ENCODE peak calls at places on chromosomes 4 and X, in eight cellular contexts. V, S, B, W, Q, L, N and G are unnamed samples. For H3K27me3, the result is how much of the 10 kb centered on the place peaks cover.

GRCh38 chrX:129961180-129962083 is 21.0 kb upstream of the BCORL1 start:
- DNase-seq in V (peak), S (peak), B (peak), W (peak), Q (no peak), L (peak), N (no peak), G (peak)

GRCh38 chrX:13120017-13120416 is 75.6 kb upstream of the FAM9C start:
- DNase-seq in V (no peak), S (peak), B (no peak), W (peak), Q (no peak), L (no peak), N (no peak), G (no peak)

GRCh38 chr4:27168783-27169182 is 308.1 kb downstream of the STIM2 start:
- DNase-seq in V (no peak), S (no peak), B (no peak), W (no peak), Q (no peak), L (no peak), N (no peak), G (no peak)

GRCh38 chrX:66015152-66015827 is 24.6 kb downstream of the VSIG4 start:
- DNase-seq in V (no peak), S (no peak), B (no peak), W (peak), Q (no peak), L (peak), N (no peak), G (peak)

GRCh38 chr4:21470531-21470930 is 478.0 kb downstream of the KCNIP4 start:
- DNase-seq in V (no peak), S (no peak), B (no peak), W (no peak), Q (peak), L (no peak), N (no peak), G (no peak)

GRCh38 chrX:45860450-45860849 is 659.8 kb upstream of the DIPK2B start:
- DNase-seq in V (peak), S (no peak), B (no peak), W (no peak), Q (no peak), L (no peak), N (no peak), G (no peak)

GRCh38 chr4:128310266-128310697 is 22.7 kb upstream of the PGRMC2 start:
- DNase-seq in V (peak), S (peak), B (no peak), W (no peak), Q (peak), L (no peak), N (no peak), G (no peak)

GRCh38 chrX:130071611-130072349 is 38.5 kb downstream of the ELF4 start:
- DNase-seq in V (no peak), S (peak), B (no peak), W (peak), Q (no peak), L (no peak), N (no peak), G (no peak)

GRCh38 chr4:186192068-186192751 is 843 bp downstream of the CYP4V2 start:
- DNase-seq in V (peak), S (peak), B (no peak), W (no peak), Q (no peak), L (no peak), N (no peak), G (peak)

GRCh38 chr4:76718806-76719205 is 179.1 kb downstream of the SOWAHB start:
- DNase-seq in V (peak), S (no peak), B (no peak), W (no peak), Q (no peak), L (no peak), N (no peak), G (no peak)

GRCh38 chrX:9438950-9439494 is 25.8 kb upstream of the TBL1X start:
- DNase-seq in V (no peak), S (no peak), B (no peak), W (no peak), Q (no peak), L (no peak), N (no peak), G (no peak)

GRCh38 chr4:141713185-141713584 is 76.8 kb downstream of the IL15 start:
- DNase-seq in V (no peak), S (no peak), B (no peak), W (no peak), Q (no peak), L (no peak), N (no peak), G (no peak)

GRCh38 chrX:72306851-72307645 is 1.3 kb upstream of the CITED1 start:
- DNase-seq in V (peak), S (peak), B (peak), W (peak), Q (peak), L (no peak), N (no peak), G (peak)
- H3K27me3 ChIP-seq in V (half or more), S (half or more), B (under half), W (under half), Q (half or more), L (under half), N (under half), G (under half)

DNA sequence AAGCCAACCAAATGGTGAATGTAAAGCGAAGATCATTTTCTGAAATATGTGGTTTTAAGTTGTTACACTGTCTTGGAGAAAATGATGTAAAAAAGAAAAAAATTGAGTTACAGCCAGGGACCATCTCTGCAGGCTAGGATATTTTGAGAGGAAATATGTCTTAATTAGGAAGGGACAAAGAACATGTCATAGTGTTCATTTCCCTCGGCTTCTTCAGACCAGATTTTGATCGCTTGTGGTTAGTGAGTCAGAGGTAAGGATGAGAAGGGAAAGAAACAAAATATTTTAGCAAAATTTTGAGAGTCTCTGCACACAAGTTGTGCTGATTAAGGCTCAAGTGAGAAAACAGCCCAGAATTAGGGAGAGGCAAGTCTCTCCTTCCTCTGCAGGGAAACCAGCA is 58.9 kb upstream of the C1QTNF7 start:
- DNase-seq in V (no peak), S (no peak), B (no peak), W (no peak), Q (no peak), L (no peak), N (no peak), G (no peak)
- TF ChIP-seq REST in V (no peak), S (no peak), B (no peak), W (no peak), Q (no peak), L (no peak), N (no peak), G (no peak)

GRCh38 chr4:24736066-24736465 is 59.3 kb upstream of the SOD3 start:
- DNase-seq in V (peak), S (no peak), B (peak), W (no peak), Q (no peak), L (no peak), N (no peak), G (peak)
- TF ChIP-seq CTCF in V (peak), S (peak), B (peak), W (peak), Q (peak), L (no peak), N (peak), G (peak)

GRCh38 chrX:78037881-78038280 is 66.2 kb upstream of the PGK1 start:
- DNase-seq in V (no peak), S (no peak), B (no peak), W (no peak), Q (no peak), L (no peak), N (no peak), G (no peak)

GRCh38 chrX:78046362-78046761 is 57.7 kb upstream of the PGK1 start:
- DNase-seq in V (no peak), S (no peak), B (no peak), W (no peak), Q (no peak), L (no peak), N (no peak), G (no peak)

GRCh38 chrX:78048036-78048435 is 56.0 kb upstream of the PGK1 start:
- DNase-seq in V (peak), S (no peak), B (no peak), W (no peak), Q (no peak), L (no peak), N (no peak), G (no peak)

DNA sequence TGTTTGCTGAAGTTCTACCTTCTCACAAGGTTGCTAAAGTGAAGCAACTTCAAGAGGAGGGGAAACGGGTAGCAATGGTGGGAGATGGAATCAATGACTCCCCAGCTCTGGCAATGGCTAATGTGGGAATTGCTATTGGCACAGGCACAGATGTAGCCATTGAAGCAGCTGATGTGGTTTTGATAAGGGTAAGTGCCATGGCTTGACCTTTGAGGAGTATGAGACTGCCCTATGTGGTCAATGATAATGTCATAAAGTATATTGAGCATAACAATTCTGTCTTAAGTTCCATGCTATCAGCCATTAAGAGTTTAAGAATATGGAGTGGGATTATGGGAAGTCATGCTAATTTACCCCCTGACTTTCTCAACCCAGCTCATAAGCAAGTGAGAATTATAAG is 61.4 kb upstream of the PGK1 start:
- DNase-seq in V (no peak), S (no peak), B (no peak), W (no peak), Q (no peak), L (no peak), N (no peak), G (no peak)
- H3K27me3 ChIP-seq in V (under half), S (under half), B (under half), W (under half), Q (under half), L (under half), N (under half), G (under half)

GRCh38 chr4:153223935-153224334 is 19.7 kb downstream of the TRIM2 start:
- DNase-seq in V (no peak), S (no peak), B (no peak), W (no peak), Q (no peak), L (no peak), N (no peak), G (no peak)
- TF ChIP-seq REST in V (no peak), S (no peak), B (no peak), W (no peak), Q (no peak), L (no peak), N (no peak), G (no peak)

GRCh38 chr4:163762756-163763155 is 268.3 kb downstream of the TMA16 start:
- DNase-seq in V (no peak), S (no peak), B (no peak), W (no peak), Q (no peak), L (no peak), N (no peak), G (no peak)

GRCh38 chr4:163767993-163768392 is 273.5 kb downstream of the TMA16 start:
- DNase-seq in V (no peak), S (no peak), B (no peak), W (no peak), Q (no peak), L (no peak), N (no peak), G (no peak)

GRCh38 chr4:163764569-163764968 is 270.1 kb downstream of the TMA16 start:
- DNase-seq in V (no peak), S (no peak), B (no peak), W (no peak), Q (no peak), L (no peak), N (no peak), G (no peak)
- TF ChIP-seq CTCF in V (no peak), S (no peak), B (no peak), W (no peak), Q (no peak), L (no peak), N (no peak), G (no peak)

DNA sequence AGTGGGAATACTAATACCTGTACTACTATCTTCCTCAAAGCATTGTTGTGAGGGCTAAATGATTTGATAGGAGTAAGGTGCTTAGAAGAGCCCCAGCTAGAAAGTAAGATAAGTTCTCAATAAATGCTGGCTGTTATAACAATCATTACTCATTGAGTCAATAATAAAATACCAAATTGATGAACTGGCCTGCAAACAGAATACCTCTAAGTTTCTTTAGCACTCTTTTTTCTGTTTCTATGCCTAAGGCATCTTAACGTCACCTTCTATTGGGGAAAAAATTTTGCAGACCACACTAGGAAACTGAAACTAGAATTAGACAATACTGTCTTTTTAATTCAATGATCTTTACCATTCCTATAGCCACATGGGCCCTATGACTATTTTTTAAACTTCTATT is 1.2 kb downstream of the CLTRN start:
- DNase-seq in V (no peak), S (no peak), B (no peak), W (no peak), Q (no peak), L (no peak), N (no peak), G (no peak)
- H3K27me3 ChIP-seq in V (under half), S (under half), B (under half), W (under half), Q (under half), L (under half), N (under half), G (under half)

GRCh38 chr4:152032722-152033131 is 271.9 kb upstream of the GATB start:
- DNase-seq in V (no peak), S (no peak), B (no peak), W (no peak), Q (no peak), L (no peak), N (no peak), G (no peak)
- TF ChIP-seq REST in V (no peak), S (no peak), B (no peak), W (no peak), Q (no peak), L (no peak), N (no peak), G (no peak)

GRCh38 chr4:90120037-90120436 is 7.2 kb upstream of the CCSER1 start:
- DNase-seq in V (peak), S (no peak), B (no peak), W (no peak), Q (no peak), L (no peak), N (no peak), G (no peak)
- TF ChIP-seq CTCF in V (peak), S (no peak), B (no peak), W (no peak), Q (no peak), L (peak), N (peak), G (no peak)